ENCODE peak calls at places on chromosomes 6 and 20, in four cellular contexts. B is lung, U is gastrocnemius medialis, G is left lung. P is an unnamed sample.

GRCh38 chr20:50804453-50805348 is 9.8 kb downstream of the BCAS4 start:
- DNase-seq in B (no peak), G (no peak), U (no peak), P (no peak)

GRCh38 chr6:157224957-157225574 is 98.3 kb downstream of the TMEM242 start:
- DNase-seq in U (no peak), B (no peak), G (no peak), P (no peak)

GRCh38 chr20:58907481-58908137 is 55.1 kb downstream of the GNAS start:
- DNase-seq in G (no peak), U (peak), B (peak), P (peak)

GRCh38 chr6:34484899-34485298 is 19.0 kb downstream of the PACSIN1 start:
- DNase-seq in U (no peak), G (no peak), B (no peak), P (no peak)

GRCh38 chr6:91659881-91660280 is 1073.0 kb upstream of the MAP3K7 start:
- DNase-seq in B (no peak), U (no peak), G (no peak), P (peak)

GRCh38 chr6:139373928-139374356 is 506 bp downstream of the CITED2 start:
- DNase-seq in U (no peak), B (no peak), G (peak), P (no peak)

GRCh38 chr6:52522151-52522626 is 54.7 kb downstream of the TRAM2 start:
- DNase-seq in U (no peak), B (no peak), G (no peak), P (no peak)

GRCh38 chr6:100230115-100230975 is 234.4 kb downstream of the SIM1 start:
- DNase-seq in G (no peak), U (no peak), B (no peak), P (no peak)

GRCh38 chr20:24651171-24651972 is 181.9 kb downstream of the SYNDIG1 start:
- DNase-seq in U (no peak), B (no peak), G (no peak), P (no peak)

GRCh38 chr6:14598017-14598864 is 480.7 kb downstream of the CD83 start:
- DNase-seq in U (no peak), B (no peak), G (no peak), P (no peak)

GRCh38 chr20:39069976-39070375 is 107.8 kb downstream of the DHX35 start:
- DNase-seq in B (no peak), U (no peak), G (no peak), P (no peak)

GRCh38 chr6:41523957-41524633 is 22.1 kb upstream of the FOXP4 start:
- DNase-seq in B (no peak), G (no peak), U (no peak), P (no peak)
- TF ChIP-seq CTCF in B (no peak), G (no peak), U (no peak), P (no peak)

DNA sequence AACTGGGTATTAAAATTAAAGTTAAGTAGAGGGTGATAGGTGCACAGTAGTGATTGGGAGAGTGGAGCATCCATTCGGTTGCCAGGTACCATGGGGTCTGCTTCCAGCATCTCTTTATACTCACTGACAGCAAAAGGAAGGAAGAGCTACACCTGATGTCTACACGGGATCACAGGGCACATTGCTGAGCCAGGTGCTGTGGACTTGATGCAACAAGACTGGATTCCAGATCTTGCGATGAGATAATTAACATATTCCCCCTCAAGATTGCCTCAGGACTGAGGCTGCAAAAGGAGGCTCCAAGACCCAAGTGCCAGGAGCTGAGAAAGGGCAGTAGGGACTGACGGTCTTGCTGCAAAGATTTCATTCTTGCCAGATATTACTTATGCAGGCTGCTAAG is 72.6 kb downstream of the PXDC1 start:
- DNase-seq in U (no peak), G (no peak), B (no peak), P (no peak)
- H3K4me3 ChIP-seq in U (no peak), G (no peak), B (no peak), P (no peak)

GRCh38 chr6:166772518-166772917 is 145.5 kb upstream of the RPS6KA2 start:
- DNase-seq in U (no peak), B (no peak), G (no peak), P (no peak)

GRCh38 chr6:166771701-166772100 is 144.7 kb upstream of the RPS6KA2 start:
- DNase-seq in B (peak), G (no peak), U (no peak), P (no peak)

GRCh38 chr6:166769648-166770047 is 142.6 kb upstream of the RPS6KA2 start:
- DNase-seq in U (no peak), G (no peak), B (peak), P (no peak)

GRCh38 chr6:166768761-166769160 is 141.7 kb upstream of the RPS6KA2 start:
- DNase-seq in G (no peak), B (no peak), U (no peak), P (no peak)

GRCh38 chr6:166770216-166771116 is 143.4 kb upstream of the RPS6KA2 start:
- DNase-seq in B (peak), G (no peak), U (no peak), P (no peak)
- TF ChIP-seq CTCF in B (no peak), G (no peak), U (no peak), P (peak)

GRCh38 chr6:149990109-149990671 is 26.4 kb downstream of the ULBP1 start:
- DNase-seq in G (no peak), U (no peak), B (no peak), P (no peak)
- H3K4me3 ChIP-seq in G (no peak), U (peak), B (no peak), P (no peak)

GRCh38 chr6:82178084-82178758 is 69.3 kb downstream of the IBTK start:
- DNase-seq in G (no peak), U (no peak), B (no peak), P (no peak)
- TF ChIP-seq CTCF in G (no peak), U (peak), B (no peak), P (peak)